ENCODE peak calls at places on chromosome 3, in nine cellular contexts. Z, O, U, F, I, T, H, Q and V are unnamed samples.

GRCh38 chr3:23648965-23649328 is 156.8 kb upstream of the UBE2E1 start:
- DNase-seq in U (no peak), T (peak; percentile 71), Q (no peak), F (no peak), Z (no peak), H (peak; percentile 69), I (no peak), O (no peak), V (no peak)

GRCh38 chr3:190076601-190077444 is 43.9 kb downstream of the P3H2 start:
- DNase-seq in F (no peak), H (peak; percentile 96), O (no peak), Q (peak; percentile 79), Z (peak; percentile 54), I (no peak), T (peak; percentile 99), U (peak; percentile 99), V (no peak)

GRCh38 chr3:52121459-52121795 is 32.8 kb downstream of the POC1A start:
- DNase-seq in Z (peak; percentile 53), U (no peak), Q (no peak), I (peak; percentile 46), O (no peak), H (no peak), F (no peak), T (no peak), V (peak; percentile 69)

GRCh38 chr3:188284455-188285212 is 130.7 kb downstream of the LPP start:
- DNase-seq in Q (no peak), Z (no peak), H (peak; percentile 32), I (no peak), T (peak; percentile 56), O (no peak), F (no peak), U (no peak), V (no peak)

GRCh38 chr3:132892956-132893355 is 145.2 kb upstream of the TMEM108 start:
- DNase-seq in U (no peak), H (no peak), Q (no peak), I (no peak), O (no peak), F (no peak), T (no peak), Z (no peak), V (no peak)

GRCh38 chr3:149895807-149896206 is 74.9 kb downstream of the PFN2 start:
- DNase-seq in O (no peak), H (no peak), Q (no peak), Z (no peak), F (no peak), U (no peak), T (no peak), I (no peak), V (no peak)

GRCh38 chr3:4524423-4524769 is 31.2 kb downstream of the ITPR1 start:
- DNase-seq in I (no peak), Z (no peak), F (no peak), U (no peak), H (peak; percentile 65), O (no peak), T (peak; percentile 81), Q (no peak), V (no peak)

GRCh38 chr3:129576514-129577345 is 29.7 kb downstream of the PLXND1 start:
- DNase-seq in I (peak; percentile 67), T (no peak), Q (no peak), F (no peak), H (no peak), O (no peak), Z (peak; percentile 71), U (no peak), V (no peak)

GRCh38 chr3:45793482-45794176 is 2.7 kb downstream of the SLC6A20 start:
- DNase-seq in U (no peak), O (no peak), H (no peak), I (no peak), Q (peak; percentile 19), Z (no peak), F (no peak), T (peak; percentile 29), V (no peak)

GRCh38 chr3:81497565-81497964 is 263.9 kb downstream of the GBE1 start:
- DNase-seq in I (no peak), Q (no peak), O (no peak), Z (no peak), H (peak; percentile 32), U (no peak), T (peak; percentile 37), F (no peak), V (no peak)

GRCh38 chr3:196969660-196970546 is 1.3 kb upstream of the PIGZ start:
- DNase-seq in F (peak; percentile 74), H (peak; percentile 82), I (peak; percentile 91), T (peak; percentile 20), Z (peak; percentile 59), Q (no peak), O (peak; percentile 86), U (no peak), V (peak; percentile 91)

GRCh38 chr3:48399387-48400172 is 27.6 kb downstream of the FBXW12 start:
- DNase-seq in H (no peak), I (peak; percentile 15), T (peak; percentile 34), O (no peak), F (peak; percentile 34), Q (no peak), Z (peak; percentile 24), U (no peak), V (no peak)

GRCh38 chr3:112126501-112126900 is 6.5 kb downstream of the GCSAM start:
- DNase-seq in I (no peak), T (no peak), F (no peak), Q (no peak), Z (no peak), O (no peak), U (no peak), H (peak; percentile 40), V (no peak)

GRCh38 chr3:36859494-36859893 is 85.4 kb downstream of the TRANK1 start:
- DNase-seq in T (no peak), H (no peak), O (no peak), Q (no peak), Z (no peak), U (no peak), F (no peak), I (no peak), V (no peak)

GRCh38 chr3:42516443-42516842 is 14.0 kb downstream of the VIPR1 start:
- DNase-seq in O (no peak), F (no peak), T (peak; percentile 12), Z (no peak), H (no peak), I (no peak), U (no peak), Q (no peak), V (no peak)

GRCh38 chr3:95151590-95151989 is 1088.7 kb downstream of the NSUN3 start:
- DNase-seq in O (no peak), Z (no peak), F (no peak), Q (no peak), T (no peak), I (no peak), H (no peak), U (no peak), V (no peak)

DNA sequence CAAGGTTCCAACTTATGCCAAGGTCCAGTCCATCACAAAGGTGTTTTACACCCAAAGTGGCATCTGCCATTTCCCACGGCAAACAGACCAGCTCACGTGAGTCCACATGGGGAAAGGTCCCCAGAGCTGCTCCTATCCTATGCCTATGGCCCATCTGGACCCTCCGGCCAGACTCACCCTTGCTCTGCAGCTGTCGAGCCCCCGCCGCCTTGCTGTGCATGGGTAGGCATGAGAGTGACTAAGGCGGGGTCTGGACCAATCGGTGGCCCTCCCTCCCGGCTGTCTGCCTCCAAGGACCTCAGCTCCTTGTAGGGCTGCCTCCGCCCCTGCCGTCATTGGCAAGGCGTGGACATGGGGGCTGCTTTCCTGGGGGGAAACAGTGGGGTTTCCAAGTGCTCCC is 26.9 kb downstream of the DNASE1L3 start:
- DNase-seq in I (no peak), F (peak; percentile 30), H (no peak), U (no peak), Q (no peak), Z (no peak), O (no peak), T (no peak), V (no peak)
- TF ChIP-seq CTCF in I (no peak), F (no peak), H (no peak), U (no peak), Q (no peak), Z (no peak), O (no peak), T (no peak), V (no peak)

GRCh38 chr3:126370606-126371005 is 13.4 kb upstream of the KLF15 start:
- DNase-seq in U (no peak), O (no peak), H (no peak), Z (peak; percentile 17), T (no peak), I (no peak), F (no peak), Q (no peak), V (no peak)

GRCh38 chr3:126371096-126371705 is 14.0 kb upstream of the KLF15 start:
- DNase-seq in T (no peak), F (peak; percentile 28), O (no peak), Z (peak; percentile 20), I (no peak), U (no peak), Q (no peak), H (no peak), V (no peak)

GRCh38 chr3:126370055-126370454 is 12.8 kb upstream of the KLF15 start:
- DNase-seq in Q (no peak), F (no peak), Z (peak; percentile 17), H (no peak), I (no peak), O (no peak), U (no peak), T (no peak), V (no peak)

GRCh38 chr3:126367316-126367805 is 10.2 kb upstream of the KLF15 start:
- DNase-seq in F (no peak), T (no peak), O (no peak), U (no peak), H (no peak), Q (no peak), Z (peak; percentile 13), I (no peak), V (no peak)

DNA sequence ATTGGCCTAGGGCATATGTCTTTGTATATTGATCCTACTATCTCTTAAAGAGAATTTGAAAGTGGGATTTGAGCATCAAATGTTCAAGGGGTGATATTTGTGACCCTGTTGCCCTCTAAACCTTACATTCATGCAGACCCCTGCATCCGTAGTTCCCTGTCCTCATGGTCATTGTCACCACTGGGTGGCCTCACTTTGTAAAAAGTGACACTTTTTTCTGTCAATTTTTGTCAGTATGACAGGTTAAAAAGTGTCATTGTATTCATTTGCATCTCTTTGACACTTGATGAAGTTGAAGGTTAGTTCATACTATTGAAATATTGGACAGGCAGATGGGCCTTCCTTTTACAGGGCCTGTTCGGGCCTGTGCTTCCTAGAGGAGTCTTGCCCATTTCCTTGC is 12.3 kb upstream of the KLF15 start:
- DNase-seq in F (no peak), Q (no peak), T (no peak), U (no peak), O (no peak), I (no peak), Z (no peak), H (no peak), V (no peak)
- TF ChIP-seq CTCF in F (no peak), Q (no peak), T (no peak), U (no peak), O (no peak), I (peak; percentile 5), Z (no peak), H (no peak), V (no peak)

GRCh38 chr3:14646589-14647413 is 4.8 kb upstream of the CCDC174 start:
- DNase-seq in I (no peak), Q (no peak), O (no peak), Z (no peak), T (no peak), U (no peak), H (no peak), F (no peak), V (no peak)
- TF ChIP-seq CTCF in I (no peak), Q (no peak), O (no peak), Z (no peak), T (no peak), U (peak; percentile 39), H (no peak), F (no peak), V (no peak)

GRCh38 chr3:53881691-53882593 is at the start of gene ACTR8:
- DNase-seq in T (peak; percentile 52), O (peak; percentile 93), F (peak; percentile 92), H (peak; percentile 94), Q (peak; percentile 92), U (peak; percentile 79), I (peak; percentile 94), Z (peak; percentile 88), V (peak; percentile 94)
- TF ChIP-seq CTCF in T (peak; percentile 35), O (no peak), F (peak; percentile 9), H (peak; percentile 2), Q (no peak), U (peak; percentile 16), I (no peak), Z (no peak), V (no peak)